ENCODE peak calls at places on chromosomes 11 and 22, in four cellular contexts. One of them, this sample, is unnamed.

GRCh38 chr22:21660904-21661303 is 4.9 kb upstream of the PPIL2 start:
- DNase-seq in cardiac muscle cell: no peak
- DNase-seq in astrocyte of the spinal cord: no peak
- DNase-seq in fibroblast of mammary gland: no peak
- DNase-seq in this sample: no peak

GRCh38 chr11:1573077-1573846 is 1.2 kb upstream of the DUSP8 start:
- DNase-seq in fibroblast of mammary gland: no peak
- DNase-seq in cardiac muscle cell: no peak
- DNase-seq in astrocyte of the spinal cord: no peak
- DNase-seq in this sample: no peak

GRCh38 chr11:57598831-57599155 is 1.3 kb downstream of the SERPING1 start:
- DNase-seq in cardiac muscle cell: peak
- DNase-seq in fibroblast of mammary gland: peak
- DNase-seq in astrocyte of the spinal cord: no peak
- DNase-seq in this sample: peak

GRCh38 chr22:20014526-20015186 is 2.0 kb downstream of the ARVCF start:
- DNase-seq in fibroblast of mammary gland: no peak
- DNase-seq in astrocyte of the spinal cord: no peak
- DNase-seq in cardiac muscle cell: no peak
- DNase-seq in this sample: no peak

GRCh38 chr11:119417726-119418540 is 5.0 kb downstream of the THY1 start:
- DNase-seq in astrocyte of the spinal cord: peak
- DNase-seq in cardiac muscle cell: peak
- DNase-seq in fibroblast of mammary gland: peak
- DNase-seq in this sample: peak

GRCh38 chr11:72856551-72857342 is 42.5 kb downstream of the ATG16L2 start:
- DNase-seq in fibroblast of mammary gland: no peak
- DNase-seq in astrocyte of the spinal cord: peak
- DNase-seq in cardiac muscle cell: peak
- DNase-seq in this sample: peak

GRCh38 chr22:37063436-37064420 is 12.2 kb downstream of the KCTD17 start:
- DNase-seq in astrocyte of the spinal cord: no peak
- DNase-seq in fibroblast of mammary gland: no peak
- DNase-seq in cardiac muscle cell: no peak
- DNase-seq in this sample: no peak

GRCh38 chr22:41239443-41240128 is 1.1 kb downstream of the CHADL start:
- DNase-seq in cardiac muscle cell: no peak
- DNase-seq in fibroblast of mammary gland: no peak
- DNase-seq in astrocyte of the spinal cord: no peak
- DNase-seq in this sample: no peak

GRCh38 chr11:42338056-42338455 is 878.6 kb upstream of the LRRC4C start:
- DNase-seq in fibroblast of mammary gland: no peak
- DNase-seq in cardiac muscle cell: no peak
- DNase-seq in astrocyte of the spinal cord: no peak
- DNase-seq in this sample: peak

GRCh38 chr11:69949327-69949726 is 128.8 kb upstream of the ANO1 start:
- DNase-seq in astrocyte of the spinal cord: peak
- DNase-seq in cardiac muscle cell: peak
- DNase-seq in fibroblast of mammary gland: peak
- DNase-seq in this sample: peak

GRCh38 chr22:25008666-25009065 is 56.1 kb downstream of the KIAA1671 start:
- DNase-seq in fibroblast of mammary gland: no peak
- DNase-seq in cardiac muscle cell: no peak
- DNase-seq in astrocyte of the spinal cord: no peak
- DNase-seq in this sample: no peak

GRCh38 chr11:76524461-76524860 is 79.6 kb downstream of the EMSY start:
- DNase-seq in fibroblast of mammary gland: peak
- DNase-seq in cardiac muscle cell: peak
- DNase-seq in astrocyte of the spinal cord: no peak
- DNase-seq in this sample: no peak

GRCh38 chr11:15745266-15745665 is 611.1 kb downstream of the SOX6 start:
- DNase-seq in astrocyte of the spinal cord: peak
- DNase-seq in fibroblast of mammary gland: no peak
- DNase-seq in cardiac muscle cell: no peak
- DNase-seq in this sample: peak

GRCh38 chr11:108857382-108857781 is 192.5 kb downstream of the DDX10 start:
- DNase-seq in fibroblast of mammary gland: no peak
- DNase-seq in cardiac muscle cell: peak
- DNase-seq in astrocyte of the spinal cord: peak
- DNase-seq in this sample: peak

GRCh38 chr11:103358251-103358650 is 249.0 kb downstream of the DYNC2H1 start:
- DNase-seq in astrocyte of the spinal cord: peak
- DNase-seq in fibroblast of mammary gland: peak
- DNase-seq in cardiac muscle cell: no peak
- DNase-seq in this sample: peak

GRCh38 chr22:17460895-17461294 is 91.6 kb downstream of the CECR2 start:
- DNase-seq in astrocyte of the spinal cord: no peak
- DNase-seq in fibroblast of mammary gland: no peak
- DNase-seq in cardiac muscle cell: no peak
- DNase-seq in this sample: no peak

GRCh38 chr11:116601734-116602636 is 170.8 kb downstream of the BUD13 start:
- DNase-seq in astrocyte of the spinal cord: no peak
- DNase-seq in fibroblast of mammary gland: peak
- DNase-seq in cardiac muscle cell: peak
- DNase-seq in this sample: peak

GRCh38 chr11:46281374-46281831 is 3.9 kb downstream of the CREB3L1 start:
- DNase-seq in fibroblast of mammary gland: no peak
- DNase-seq in cardiac muscle cell: peak
- DNase-seq in astrocyte of the spinal cord: peak
- DNase-seq in this sample: peak

GRCh38 chr11:124302756-124303155 is 11.0 kb downstream of the OR8D1 start:
- DNase-seq in cardiac muscle cell: no peak
- DNase-seq in fibroblast of mammary gland: no peak
- DNase-seq in astrocyte of the spinal cord: no peak
- DNase-seq in this sample: peak

GRCh38 chr22:32850591-32851517 is 49.3 kb downstream of the TIMP3 start:
- DNase-seq in fibroblast of mammary gland: peak
- DNase-seq in astrocyte of the spinal cord: no peak
- DNase-seq in cardiac muscle cell: peak
- DNase-seq in this sample: peak

DNA sequence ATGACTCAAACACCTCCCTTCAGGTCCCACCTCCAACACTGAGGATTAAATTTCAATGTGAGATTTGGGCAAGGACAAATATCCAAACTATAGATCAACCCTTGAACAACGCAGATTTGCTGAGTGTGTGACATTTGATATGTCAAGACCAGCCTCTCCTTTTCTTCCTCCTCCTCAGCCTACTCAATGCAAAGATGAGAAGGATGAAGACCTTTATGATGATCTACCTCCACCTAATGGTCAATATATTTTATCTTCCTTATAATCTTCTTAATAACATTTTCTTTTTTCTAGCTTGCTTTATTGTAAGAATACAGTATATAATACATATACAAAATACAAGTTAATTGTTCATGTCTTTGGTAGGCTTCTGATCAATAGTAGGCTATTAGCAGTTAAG is 67.5 kb upstream of the MPPED2 start:
- DNase-seq in astrocyte of the spinal cord: no peak
- DNase-seq in fibroblast of mammary gland: no peak
- DNase-seq in cardiac muscle cell: no peak
- DNase-seq in this sample: no peak
- TF ChIP-seq CTCF in astrocyte of the spinal cord: no peak
- TF ChIP-seq CTCF in fibroblast of mammary gland: no peak
- TF ChIP-seq CTCF in cardiac muscle cell: no peak
- TF ChIP-seq CTCF in this sample: no peak

GRCh38 chr22:23403720-23404688 is 176.1 kb downstream of the IGLL1 start:
- DNase-seq in fibroblast of mammary gland: no peak
- DNase-seq in cardiac muscle cell: no peak
- DNase-seq in astrocyte of the spinal cord: no peak
- DNase-seq in this sample: no peak

GRCh38 chr22:23402275-23403151 is 177.6 kb downstream of the IGLL1 start:
- DNase-seq in cardiac muscle cell: peak
- DNase-seq in fibroblast of mammary gland: peak
- DNase-seq in astrocyte of the spinal cord: peak
- DNase-seq in this sample: peak

GRCh38 chr22:23401910-23402274 is 178.2 kb downstream of the IGLL1 start:
- DNase-seq in fibroblast of mammary gland: no peak
- DNase-seq in cardiac muscle cell: no peak
- DNase-seq in astrocyte of the spinal cord: no peak
- DNase-seq in this sample: no peak

GRCh38 chr22:23404689-23405365 is 175.3 kb downstream of the IGLL1 start:
- DNase-seq in cardiac muscle cell: peak
- DNase-seq in fibroblast of mammary gland: peak
- DNase-seq in astrocyte of the spinal cord: peak
- DNase-seq in this sample: peak

DNA sequence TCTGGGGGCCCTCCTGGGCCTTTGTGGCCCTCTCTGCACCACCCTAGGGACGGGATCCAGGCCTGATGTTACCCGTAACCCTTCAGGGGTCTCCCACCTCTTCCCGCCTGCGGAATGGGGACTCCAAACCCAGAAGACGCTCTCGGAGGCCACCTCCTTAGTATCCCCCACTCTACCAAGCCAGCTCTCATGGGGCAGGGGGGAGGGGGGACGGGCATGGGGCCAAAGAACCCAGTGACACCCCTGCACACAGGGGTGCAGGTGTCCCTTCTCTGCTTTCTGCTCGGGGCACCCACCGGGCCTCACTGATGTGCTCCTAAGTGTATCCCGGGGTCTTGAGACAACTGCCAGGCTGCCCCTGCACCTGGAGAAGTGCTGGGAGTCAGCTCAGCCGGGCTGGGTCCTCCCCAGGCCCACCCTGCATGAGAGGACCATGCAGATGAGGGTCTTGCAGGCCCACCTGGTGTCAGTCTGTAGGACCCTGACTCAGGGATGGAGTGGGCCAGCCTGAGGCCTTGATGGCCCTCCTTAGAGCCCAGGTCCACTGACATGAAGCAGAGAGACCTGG is 176.9 kb downstream of the IGLL1 start:
- DNase-seq in cardiac muscle cell: no peak
- DNase-seq in fibroblast of mammary gland: no peak
- DNase-seq in astrocyte of the spinal cord: no peak
- DNase-seq in this sample: no peak
- H3K4me3 ChIP-seq in cardiac muscle cell: peak
- H3K4me3 ChIP-seq in fibroblast of mammary gland: no peak
- H3K4me3 ChIP-seq in astrocyte of the spinal cord: no peak
- H3K4me3 ChIP-seq in this sample: no peak

DNA sequence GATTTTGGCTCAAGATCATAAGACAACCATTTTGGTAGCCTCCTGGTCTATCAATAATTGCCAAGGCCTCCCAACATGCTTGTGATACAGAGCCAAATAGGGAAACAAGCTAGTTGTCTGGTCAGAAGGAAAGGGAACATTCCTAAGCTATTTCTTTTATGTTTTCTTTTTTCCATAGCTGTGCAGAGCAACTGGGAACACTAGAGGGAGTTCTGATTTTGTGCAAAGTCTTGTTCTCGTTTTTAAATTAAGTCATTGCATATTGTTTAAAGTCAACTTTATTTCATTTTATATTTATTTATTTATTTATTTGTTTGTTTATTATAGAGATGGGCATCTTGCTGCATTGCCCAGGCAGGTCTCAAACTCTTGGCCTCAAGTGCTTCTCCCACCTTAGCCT is 416.8 kb upstream of the CHORDC1 start:
- DNase-seq in astrocyte of the spinal cord: peak
- DNase-seq in fibroblast of mammary gland: no peak
- DNase-seq in cardiac muscle cell: no peak
- DNase-seq in this sample: no peak
- TF ChIP-seq CTCF in astrocyte of the spinal cord: peak
- TF ChIP-seq CTCF in fibroblast of mammary gland: peak
- TF ChIP-seq CTCF in cardiac muscle cell: no peak
- TF ChIP-seq CTCF in this sample: peak

DNA sequence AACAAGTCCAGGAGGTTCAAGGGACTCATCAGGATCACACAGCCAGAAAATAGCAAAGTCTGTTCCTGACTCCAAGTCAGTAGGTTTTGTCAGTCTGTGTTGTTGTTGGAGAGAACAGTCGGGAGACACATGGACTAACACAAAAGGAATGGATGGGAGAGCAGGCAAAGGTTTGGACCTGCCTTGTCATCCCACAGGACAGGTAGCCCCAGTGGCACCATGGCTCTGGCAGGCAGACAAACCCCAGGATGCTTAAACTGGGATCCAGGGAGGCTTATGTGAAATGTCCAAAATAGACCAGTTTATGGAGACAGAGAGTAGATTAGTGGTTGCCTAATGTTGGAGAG is 201.6 kb upstream of the NAV2 start:
- DNase-seq in astrocyte of the spinal cord: no peak
- DNase-seq in fibroblast of mammary gland: peak
- DNase-seq in cardiac muscle cell: no peak
- DNase-seq in this sample: no peak
- H3K4me3 ChIP-seq in astrocyte of the spinal cord: no peak
- H3K4me3 ChIP-seq in fibroblast of mammary gland: no peak
- H3K4me3 ChIP-seq in cardiac muscle cell: no peak
- H3K4me3 ChIP-seq in this sample: no peak

GRCh38 chr11:33703771-33704170 is 3.1 kb upstream of the C11orf91 start:
- DNase-seq in fibroblast of mammary gland: peak
- DNase-seq in cardiac muscle cell: peak
- DNase-seq in astrocyte of the spinal cord: no peak
- DNase-seq in this sample: peak

GRCh38 chr11:33706961-33707360 is 6.3 kb upstream of the C11orf91 start:
- DNase-seq in fibroblast of mammary gland: no peak
- DNase-seq in cardiac muscle cell: peak
- DNase-seq in astrocyte of the spinal cord: no peak
- DNase-seq in this sample: no peak

GRCh38 chr11:33703234-33703633 is 2.6 kb upstream of the C11orf91 start:
- DNase-seq in fibroblast of mammary gland: no peak
- DNase-seq in cardiac muscle cell: no peak
- DNase-seq in astrocyte of the spinal cord: no peak
- DNase-seq in this sample: no peak

GRCh38 chr11:33706546-33706945 is 5.9 kb upstream of the C11orf91 start:
- DNase-seq in fibroblast of mammary gland: no peak
- DNase-seq in astrocyte of the spinal cord: no peak
- DNase-seq in cardiac muscle cell: peak
- DNase-seq in this sample: peak

GRCh38 chr11:33704240-33705002 is 3.8 kb upstream of the C11orf91 start:
- DNase-seq in fibroblast of mammary gland: no peak
- DNase-seq in astrocyte of the spinal cord: no peak
- DNase-seq in cardiac muscle cell: no peak
- DNase-seq in this sample: no peak
- TF ChIP-seq CTCF in fibroblast of mammary gland: peak
- TF ChIP-seq CTCF in astrocyte of the spinal cord: no peak
- TF ChIP-seq CTCF in cardiac muscle cell: no peak
- TF ChIP-seq CTCF in this sample: peak

GRCh38 chr22:35834080-35834479 is 116.4 kb downstream of the APOL5 start:
- DNase-seq in cardiac muscle cell: no peak
- DNase-seq in fibroblast of mammary gland: no peak
- DNase-seq in astrocyte of the spinal cord: no peak
- DNase-seq in this sample: no peak
- H3K4me3 ChIP-seq in cardiac muscle cell: peak
- H3K4me3 ChIP-seq in fibroblast of mammary gland: peak
- H3K4me3 ChIP-seq in astrocyte of the spinal cord: no peak
- H3K4me3 ChIP-seq in this sample: no peak

GRCh38 chr11:12840871-12841516 is 166.8 kb downstream of the TEAD1 start:
- DNase-seq in cardiac muscle cell: no peak
- DNase-seq in fibroblast of mammary gland: peak
- DNase-seq in astrocyte of the spinal cord: no peak
- DNase-seq in this sample: no peak
- TF ChIP-seq CTCF in cardiac muscle cell: no peak
- TF ChIP-seq CTCF in fibroblast of mammary gland: no peak
- TF ChIP-seq CTCF in astrocyte of the spinal cord: no peak
- TF ChIP-seq CTCF in this sample: no peak